ENCODE peak calls at places on chromosomes 12 and 14, in seven cellular contexts. W is tibial nerve; M is effector CD8-positive, alpha-beta T cell; I is H4; L is neuronal stem cell; Y is GM04504; J is HCEC 1CT. R is an unnamed sample.

GRCh38 chr14:32808574-32809098 is 130.0 kb upstream of the NPAS3 start:
- DNase-seq in W (no peak), M (no peak), I (peak; percentile 55), L (no peak), Y (no peak), J (peak; percentile 23), R (no peak)

GRCh38 chr14:75216427-75217006 is 40.1 kb upstream of the TMED10 start:
- DNase-seq in W (no peak), M (no peak), I (no peak), L (no peak), Y (no peak), J (no peak), R (no peak)

GRCh38 chr12:10716277-10716676 is 6.8 kb downstream of the YBX3 start:
- DNase-seq in W (no peak), M (no peak), I (no peak), L (no peak), Y (no peak), J (no peak), R (no peak)

GRCh38 chr12:62632521-62632920 is 165.9 kb downstream of the MON2 start:
- DNase-seq in W (peak; percentile 25), M (no peak), I (no peak), L (no peak), Y (peak; percentile 72), J (peak; percentile 21), R (no peak)

GRCh38 chr14:103522028-103522581 is 525 bp downstream of the CKB start:
- DNase-seq in W (no peak), M (no peak), I (no peak), L (no peak), Y (no peak), J (no peak), R (no peak)

GRCh38 chr12:47023944-47024343 is 55.5 kb upstream of the PCED1B start:
- DNase-seq in W (no peak), M (no peak), I (no peak), L (no peak), Y (no peak), J (no peak), R (no peak)

GRCh38 chr12:12172106-12172511 is 94.7 kb downstream of the LRP6 start:
- DNase-seq in W (no peak), M (no peak), I (peak; percentile 16), L (no peak), Y (peak; percentile 59), J (no peak), R (no peak)

GRCh38 chr12:114371733-114372132 is 34.2 kb downstream of the TBX5 start:
- DNase-seq in W (no peak), M (no peak), I (no peak), L (no peak), Y (no peak), J (no peak), R (no peak)

GRCh38 chr12:44876554-44877275 is 600 bp upstream of the NELL2 start:
- DNase-seq in W (no peak), M (peak; percentile 40), I (peak; percentile 5), L (peak; percentile 88), Y (no peak), J (no peak), R (no peak)

GRCh38 chr12:53048780-53049401 is 974 bp upstream of the TNS2 start:
- DNase-seq in W (no peak), M (no peak), I (peak; percentile 58), L (no peak), Y (peak; percentile 49), J (peak; percentile 45), R (no peak)

GRCh38 chr12:120092531-120093335 is 23.8 kb downstream of the RAB35 start:
- DNase-seq in W (no peak), M (no peak), I (no peak), L (no peak), Y (no peak), J (no peak), R (no peak)

GRCh38 chr12:94047781-94048567 is 100.4 kb upstream of the PLXNC1 start:
- DNase-seq in W (no peak), M (no peak), I (no peak), L (no peak), Y (no peak), J (no peak), R (no peak)

GRCh38 chr14:23512156-23512555 is 39.4 kb downstream of the ZFHX2 start:
- DNase-seq in W (no peak), M (no peak), I (no peak), L (no peak), Y (no peak), J (no peak), R (no peak)

GRCh38 chr14:50943943-50944646 is at the start of gene PYGL:
- DNase-seq in W (peak; percentile 42), M (no peak), I (peak; percentile 30), L (peak; percentile 65), Y (peak; percentile 40), J (peak; percentile 78), R (no peak)

R was measured in amniotic stem cell.